ENCODE peak calls at places on chromosomes 16 and 17, in eight cellular contexts. One of them, this sample, is unnamed.

GRCh38 chr17:82120148-82120547 is 22.1 kb upstream of the FASN start:
- DNase-seq in adipocyte: peak; percentile 28
- DNase-seq in iPS DF 6.9: no peak
- DNase-seq in thyroid gland: no peak
- DNase-seq in lung: no peak
- DNase-seq in fibroblast of lung: peak; percentile 43
- DNase-seq in breast epithelium: no peak
- DNase-seq in cardiac muscle cell: no peak
- DNase-seq in this sample: no peak

GRCh38 chr17:82496529-82497434 is 22.8 kb upstream of the FOXK2 start:
- DNase-seq in adipocyte: peak; percentile 98
- DNase-seq in iPS DF 6.9: peak; percentile 83
- DNase-seq in thyroid gland: peak; percentile 98
- DNase-seq in lung: peak; percentile 98
- DNase-seq in fibroblast of lung: peak; percentile 89
- DNase-seq in breast epithelium: peak; percentile 95
- DNase-seq in cardiac muscle cell: peak; percentile 95
- DNase-seq in this sample: peak; percentile 95

GRCh38 chr17:30823425-30823824 is 1.1 kb downstream of the CRLF3 start:
- DNase-seq in adipocyte: no peak
- DNase-seq in iPS DF 6.9: no peak
- DNase-seq in thyroid gland: no peak
- DNase-seq in lung: no peak
- DNase-seq in fibroblast of lung: no peak
- DNase-seq in breast epithelium: no peak
- DNase-seq in cardiac muscle cell: no peak
- DNase-seq in this sample: no peak

GRCh38 chr17:72654746-72655145 is 437.7 kb downstream of the SLC39A11 start:
- DNase-seq in adipocyte: no peak
- DNase-seq in iPS DF 6.9: no peak
- DNase-seq in thyroid gland: no peak
- DNase-seq in lung: no peak
- DNase-seq in fibroblast of lung: no peak
- DNase-seq in breast epithelium: no peak
- DNase-seq in cardiac muscle cell: no peak
- DNase-seq in this sample: no peak

GRCh38 chr16:58027341-58028167 is 2.0 kb downstream of the MMP15 start:
- DNase-seq in adipocyte: peak; percentile 25
- DNase-seq in iPS DF 6.9: no peak
- DNase-seq in thyroid gland: peak; percentile 86
- DNase-seq in lung: peak; percentile 46
- DNase-seq in fibroblast of lung: peak; percentile 25
- DNase-seq in breast epithelium: no peak
- DNase-seq in cardiac muscle cell: peak; percentile 34
- DNase-seq in this sample: peak; percentile 58

GRCh38 chr17:8856869-8857575 is 10.5 kb downstream of the PIK3R6 start:
- DNase-seq in adipocyte: no peak
- DNase-seq in iPS DF 6.9: no peak
- DNase-seq in thyroid gland: no peak
- DNase-seq in lung: no peak
- DNase-seq in fibroblast of lung: no peak
- DNase-seq in breast epithelium: no peak
- DNase-seq in cardiac muscle cell: peak; percentile 12
- DNase-seq in this sample: no peak

GRCh38 chr17:34725008-34725407 is 145.6 kb downstream of the TMEM132E start:
- DNase-seq in adipocyte: no peak
- DNase-seq in iPS DF 6.9: no peak
- DNase-seq in thyroid gland: no peak
- DNase-seq in lung: no peak
- DNase-seq in fibroblast of lung: no peak
- DNase-seq in breast epithelium: no peak
- DNase-seq in cardiac muscle cell: no peak
- DNase-seq in this sample: no peak

GRCh38 chr17:62675260-62675659 is 47.8 kb downstream of the MRC2 start:
- DNase-seq in adipocyte: no peak
- DNase-seq in iPS DF 6.9: no peak
- DNase-seq in thyroid gland: no peak
- DNase-seq in lung: no peak
- DNase-seq in fibroblast of lung: peak; percentile 59
- DNase-seq in breast epithelium: no peak
- DNase-seq in cardiac muscle cell: no peak
- DNase-seq in this sample: no peak

GRCh38 chr17:36600936-36601302 is 464 bp upstream of the MRM1 start:
- DNase-seq in adipocyte: no peak
- DNase-seq in iPS DF 6.9: no peak
- DNase-seq in thyroid gland: no peak
- DNase-seq in lung: no peak
- DNase-seq in fibroblast of lung: no peak
- DNase-seq in breast epithelium: no peak
- DNase-seq in cardiac muscle cell: no peak
- DNase-seq in this sample: no peak

GRCh38 chr16:51723016-51723724 is 572.1 kb upstream of the SALL1 start:
- DNase-seq in adipocyte: no peak
- DNase-seq in iPS DF 6.9: no peak
- DNase-seq in thyroid gland: no peak
- DNase-seq in lung: no peak
- DNase-seq in fibroblast of lung: no peak
- DNase-seq in breast epithelium: no peak
- DNase-seq in cardiac muscle cell: no peak
- DNase-seq in this sample: no peak

GRCh38 chr16:3520861-3521260 is 20.1 kb downstream of the CLUAP1 start:
- DNase-seq in adipocyte: no peak
- DNase-seq in iPS DF 6.9: no peak
- DNase-seq in thyroid gland: no peak
- DNase-seq in lung: no peak
- DNase-seq in fibroblast of lung: no peak
- DNase-seq in breast epithelium: peak; percentile 10
- DNase-seq in cardiac muscle cell: no peak
- DNase-seq in this sample: no peak

GRCh38 chr16:67551091-67551490 is 11.2 kb upstream of the CTCF start:
- DNase-seq in adipocyte: no peak
- DNase-seq in iPS DF 6.9: no peak
- DNase-seq in thyroid gland: no peak
- DNase-seq in lung: no peak
- DNase-seq in fibroblast of lung: no peak
- DNase-seq in breast epithelium: no peak
- DNase-seq in cardiac muscle cell: no peak
- DNase-seq in this sample: no peak
- H3K4me1 ChIP-seq in adipocyte: peaks cover 9% of the 10 kb centered on the region
- H3K4me1 ChIP-seq in iPS DF 6.9: no peaks in the 10 kb centered on the region
- H3K4me1 ChIP-seq in thyroid gland: peaks cover 36% of the 10 kb centered on the region
- H3K4me1 ChIP-seq in lung: peaks cover 4% of the 10 kb centered on the region
- H3K4me1 ChIP-seq in fibroblast of lung: peaks cover 11% of the 10 kb centered on the region
- H3K4me1 ChIP-seq in breast epithelium: no peaks in the 10 kb centered on the region
- H3K4me1 ChIP-seq in cardiac muscle cell: no peaks in the 10 kb centered on the region
- H3K4me1 ChIP-seq in this sample: peaks cover 28% of the 10 kb centered on the region

GRCh38 chr16:472199-472504 is 46.7 kb downstream of the RAB11FIP3 start:
- DNase-seq in adipocyte: no peak
- DNase-seq in iPS DF 6.9: no peak
- DNase-seq in thyroid gland: no peak
- DNase-seq in lung: no peak
- DNase-seq in fibroblast of lung: no peak
- DNase-seq in breast epithelium: no peak
- DNase-seq in cardiac muscle cell: no peak
- DNase-seq in this sample: no peak
- H3K4me3 ChIP-seq in adipocyte: no peak overlapping the region
- H3K4me3 ChIP-seq in iPS DF 6.9: no peak overlapping the region
- H3K4me3 ChIP-seq in thyroid gland: no peak overlapping the region
- H3K4me3 ChIP-seq in lung: no peak overlapping the region
- H3K4me3 ChIP-seq in fibroblast of lung: no peak overlapping the region
- H3K4me3 ChIP-seq in breast epithelium: no peak overlapping the region
- H3K4me3 ChIP-seq in cardiac muscle cell: no peak overlapping the region
- H3K4me3 ChIP-seq in this sample: no peak overlapping the region

GRCh38 chr17:47949951-47950350 is 7.7 kb downstream of the PRR15L start:
- DNase-seq in adipocyte: no peak
- DNase-seq in iPS DF 6.9: no peak
- DNase-seq in thyroid gland: peak; percentile 88
- DNase-seq in lung: no peak
- DNase-seq in fibroblast of lung: no peak
- DNase-seq in breast epithelium: peak; percentile 86
- DNase-seq in cardiac muscle cell: no peak
- DNase-seq in this sample: peak; percentile 92

GRCh38 chr17:47949197-47949759 is 7.9 kb downstream of the PNPO start:
- DNase-seq in adipocyte: peak; percentile 93
- DNase-seq in iPS DF 6.9: peak; percentile 70
- DNase-seq in thyroid gland: peak; percentile 99
- DNase-seq in lung: peak; percentile 92
- DNase-seq in fibroblast of lung: peak; percentile 81
- DNase-seq in breast epithelium: peak; percentile 95
- DNase-seq in cardiac muscle cell: peak; percentile 95
- DNase-seq in this sample: peak; percentile 97

GRCh38 chr17:47953945-47954344 is 3.7 kb downstream of the PRR15L start:
- DNase-seq in adipocyte: no peak
- DNase-seq in iPS DF 6.9: no peak
- DNase-seq in thyroid gland: no peak
- DNase-seq in lung: no peak
- DNase-seq in fibroblast of lung: no peak
- DNase-seq in breast epithelium: no peak
- DNase-seq in cardiac muscle cell: no peak
- DNase-seq in this sample: no peak

GRCh38 chr17:47950448-47950847 is 7.2 kb downstream of the PRR15L start:
- DNase-seq in adipocyte: no peak
- DNase-seq in iPS DF 6.9: no peak
- DNase-seq in thyroid gland: no peak
- DNase-seq in lung: no peak
- DNase-seq in fibroblast of lung: no peak
- DNase-seq in breast epithelium: no peak
- DNase-seq in cardiac muscle cell: no peak
- DNase-seq in this sample: peak; percentile 75

DNA sequence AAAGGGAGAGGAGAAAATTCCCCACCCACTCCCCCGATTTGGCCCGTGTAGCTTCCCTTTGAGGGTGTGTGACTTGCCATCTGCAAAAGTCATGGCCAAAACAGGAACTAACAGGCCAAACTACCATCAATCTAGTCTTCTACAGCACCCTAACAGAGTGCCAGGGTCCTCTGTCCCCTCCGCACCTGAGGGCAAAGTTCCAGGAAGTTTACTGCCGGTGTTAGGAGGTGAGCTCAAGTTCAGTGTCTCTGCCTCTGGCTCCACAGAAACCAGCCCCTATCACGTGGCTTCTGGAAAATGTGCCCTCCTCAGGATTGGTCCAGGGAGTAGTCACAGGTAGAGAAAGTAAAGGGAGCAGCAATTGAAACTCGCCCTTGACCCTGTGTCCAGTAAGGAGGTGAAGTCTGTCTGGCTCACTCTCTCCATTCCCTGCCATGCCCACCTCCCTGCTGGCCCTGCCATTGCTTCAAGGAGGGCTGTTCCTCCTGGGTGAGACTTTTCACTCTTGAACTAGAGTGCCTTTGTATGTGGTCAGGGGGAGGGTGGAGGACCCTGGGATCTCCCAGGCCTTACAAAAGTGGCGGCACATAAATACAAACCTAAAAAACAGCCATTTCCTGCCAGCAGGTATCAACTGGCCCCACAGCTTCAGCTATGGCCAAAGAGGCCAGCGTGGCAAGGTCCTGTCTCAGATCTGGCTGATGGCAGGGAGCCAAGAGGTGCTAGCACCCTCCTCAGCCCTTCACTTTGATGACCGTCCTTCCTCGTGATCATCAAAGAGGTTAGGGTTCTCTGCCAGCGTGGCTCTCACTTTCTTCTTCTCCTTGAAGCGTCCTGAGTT is 5.3 kb downstream of the PRR15L start:
- DNase-seq in adipocyte: no peak
- DNase-seq in iPS DF 6.9: no peak
- DNase-seq in thyroid gland: peak; percentile 48
- DNase-seq in lung: peak; percentile 57
- DNase-seq in fibroblast of lung: no peak
- DNase-seq in breast epithelium: no peak
- DNase-seq in cardiac muscle cell: no peak
- DNase-seq in this sample: peak; percentile 69
- H3K4me1 ChIP-seq in adipocyte: peaks cover 11% of the 10 kb centered on the region
- H3K4me1 ChIP-seq in iPS DF 6.9: peaks cover 5% of the 10 kb centered on the region
- H3K4me1 ChIP-seq in thyroid gland: peaks cover 69% of the 10 kb centered on the region
- H3K4me1 ChIP-seq in lung: peaks cover 14% of the 10 kb centered on the region
- H3K4me1 ChIP-seq in fibroblast of lung: peaks cover 4% of the 10 kb centered on the region
- H3K4me1 ChIP-seq in breast epithelium: peaks cover 33% of the 10 kb centered on the region
- H3K4me1 ChIP-seq in cardiac muscle cell: peaks cover 2% of the 10 kb centered on the region
- H3K4me1 ChIP-seq in this sample: peaks cover 73% of the 10 kb centered on the region

GRCh38 chr17:7587420-7587786 is 2.5 kb downstream of the SOX15 start:
- DNase-seq in adipocyte: peak; percentile 82
- DNase-seq in iPS DF 6.9: no peak
- DNase-seq in thyroid gland: no peak
- DNase-seq in lung: no peak
- DNase-seq in fibroblast of lung: peak; percentile 97
- DNase-seq in breast epithelium: no peak
- DNase-seq in cardiac muscle cell: peak; percentile 76
- DNase-seq in this sample: no peak

GRCh38 chr17:7586673-7587419 is 3.0 kb downstream of the SOX15 start:
- DNase-seq in adipocyte: no peak
- DNase-seq in iPS DF 6.9: no peak
- DNase-seq in thyroid gland: no peak
- DNase-seq in lung: no peak
- DNase-seq in fibroblast of lung: no peak
- DNase-seq in breast epithelium: no peak
- DNase-seq in cardiac muscle cell: no peak
- DNase-seq in this sample: peak; percentile 49

GRCh38 chr17:7589204-7589868 is 558 bp downstream of the SOX15 start:
- DNase-seq in adipocyte: peak; percentile 93
- DNase-seq in iPS DF 6.9: peak; percentile 85
- DNase-seq in thyroid gland: peak; percentile 89
- DNase-seq in lung: peak; percentile 78
- DNase-seq in fibroblast of lung: peak; percentile 75
- DNase-seq in breast epithelium: peak; percentile 82
- DNase-seq in cardiac muscle cell: peak; percentile 88
- DNase-seq in this sample: peak; percentile 85

GRCh38 chr17:7588553-7589203 is 1.2 kb downstream of the SOX15 start:
- DNase-seq in adipocyte: no peak
- DNase-seq in iPS DF 6.9: no peak
- DNase-seq in thyroid gland: no peak
- DNase-seq in lung: no peak
- DNase-seq in fibroblast of lung: no peak
- DNase-seq in breast epithelium: no peak
- DNase-seq in cardiac muscle cell: no peak
- DNase-seq in this sample: no peak

DNA sequence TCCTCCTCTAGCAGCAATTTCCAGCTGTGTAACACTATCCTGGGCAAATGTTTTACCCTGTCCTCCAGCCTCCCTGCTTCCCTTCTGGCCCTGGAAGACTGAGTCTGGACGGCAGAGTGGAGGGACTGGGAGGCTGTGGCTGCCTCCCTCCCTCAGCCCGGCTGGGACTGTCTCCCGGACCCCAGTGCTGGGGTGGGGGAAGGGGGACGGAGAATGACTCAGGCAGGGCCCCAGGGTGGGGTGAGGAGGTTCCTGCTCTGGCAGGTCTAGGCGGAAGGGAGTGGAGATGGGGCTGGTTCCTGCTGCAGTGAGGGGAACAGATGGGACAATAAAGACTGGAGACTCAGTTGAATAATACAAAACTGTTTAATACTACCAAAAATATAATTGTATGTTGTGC is 2.1 kb downstream of the SOX15 start:
- DNase-seq in adipocyte: no peak
- DNase-seq in iPS DF 6.9: no peak
- DNase-seq in thyroid gland: no peak
- DNase-seq in lung: no peak
- DNase-seq in fibroblast of lung: peak; percentile 54
- DNase-seq in breast epithelium: no peak
- DNase-seq in cardiac muscle cell: no peak
- DNase-seq in this sample: no peak
- H3K4me3 ChIP-seq in adipocyte: peak overlapping the region; percentile 35
- H3K4me3 ChIP-seq in iPS DF 6.9: no peak overlapping the region
- H3K4me3 ChIP-seq in thyroid gland: no peak overlapping the region
- H3K4me3 ChIP-seq in lung: no peak overlapping the region
- H3K4me3 ChIP-seq in fibroblast of lung: no peak overlapping the region
- H3K4me3 ChIP-seq in breast epithelium: peak overlapping the region; percentile 79
- H3K4me3 ChIP-seq in cardiac muscle cell: no peak overlapping the region
- H3K4me3 ChIP-seq in this sample: no peak overlapping the region

GRCh38 chr16:53770641-53771040 is 66.7 kb downstream of the FTO start:
- DNase-seq in adipocyte: no peak
- DNase-seq in iPS DF 6.9: no peak
- DNase-seq in thyroid gland: no peak
- DNase-seq in lung: no peak
- DNase-seq in fibroblast of lung: peak; percentile 64
- DNase-seq in breast epithelium: no peak
- DNase-seq in cardiac muscle cell: no peak
- DNase-seq in this sample: no peak
- H3K4me1 ChIP-seq in adipocyte: peaks cover 95% of the 10 kb centered on the region
- H3K4me1 ChIP-seq in iPS DF 6.9: no peaks in the 10 kb centered on the region
- H3K4me1 ChIP-seq in thyroid gland: peaks cover 71% of the 10 kb centered on the region
- H3K4me1 ChIP-seq in lung: no peaks in the 10 kb centered on the region
- H3K4me1 ChIP-seq in fibroblast of lung: peaks cover 17% of the 10 kb centered on the region
- H3K4me1 ChIP-seq in breast epithelium: peaks cover 6% of the 10 kb centered on the region
- H3K4me1 ChIP-seq in cardiac muscle cell: peaks cover 64% of the 10 kb centered on the region
- H3K4me1 ChIP-seq in this sample: peaks cover 27% of the 10 kb centered on the region

This sample was measured in body of pancreas.